ENCODE peak calls at places on chromosomes 5 and 9, in six cellular contexts. V is A549, U is endothelial cell of umbilical vein, Z is GM12878, C is HepG2, H is K562. L is an unnamed sample.

GRCh38 chr9:33794560-33794959 is 801 bp upstream of the PRSS3 start:
- DNase-seq in V (no peak), U (no peak), Z (no peak), C (no peak), H (no peak), L (no peak)

GRCh38 chr5:157442989-157443619 is 16.9 kb upstream of the NIPAL4 start:
- DNase-seq in V (no peak), U (no peak), Z (no peak), C (no peak), H (no peak), L (no peak)

GRCh38 chr9:130943780-130944179 is 4.7 kb upstream of the FIBCD1 start:
- DNase-seq in V (no peak), U (no peak), Z (no peak), C (no peak), H (no peak), L (no peak)

GRCh38 chr9:116234091-116234490 is 80.5 kb downstream of the PAPPA start:
- DNase-seq in V (peak; percentile 38), U (no peak), Z (no peak), C (no peak), H (no peak), L (no peak)

GRCh38 chr5:11355491-11355890 is 548.8 kb downstream of the CTNND2 start:
- DNase-seq in V (no peak), U (no peak), Z (no peak), C (no peak), H (no peak), L (no peak)

GRCh38 chr5:137200906-137201305 is 298.2 kb downstream of the SPOCK1 start:
- DNase-seq in V (no peak), U (no peak), Z (no peak), C (no peak), H (no peak), L (no peak)

GRCh38 chr9:72044095-72044494 is 16.3 kb downstream of the C9orf57 start:
- DNase-seq in V (no peak), U (no peak), Z (no peak), C (no peak), H (no peak), L (no peak)

GRCh38 chr9:108530141-108530540 is 325.6 kb downstream of the ACTL7B start:
- DNase-seq in V (no peak), U (no peak), Z (no peak), C (no peak), H (no peak), L (no peak)

GRCh38 chr5:75707911-75708509 is 9.2 kb downstream of the POC5 start:
- DNase-seq in V (no peak), U (no peak), Z (no peak), C (no peak), H (no peak), L (no peak)

GRCh38 chr5:54889826-54890225 is 95.6 kb downstream of the ESM1 start:
- DNase-seq in V (no peak), U (peak; percentile 63), Z (no peak), C (no peak), H (no peak), L (no peak)

GRCh38 chr9:70043285-70043684 is 363 bp upstream of the MAMDC2 start:
- DNase-seq in V (no peak), U (no peak), Z (no peak), C (no peak), H (no peak), L (no peak)

GRCh38 chr5:149466457-149466972 is 84.7 kb downstream of the CSNK1A1 start:
- DNase-seq in V (peak; percentile 58), U (no peak), Z (no peak), C (no peak), H (peak; percentile 80), L (peak; percentile 83)

GRCh38 chr5:145681686-145682085 is 153.5 kb downstream of the PRELID2 start:
- DNase-seq in V (peak; percentile 71), U (peak; percentile 75), Z (peak; percentile 32), C (peak; percentile 83), H (peak; percentile 73), L (peak; percentile 70)

GRCh38 chr9:111566234-111566633 is 33.2 kb downstream of the PTGR1 start:
- DNase-seq in V (no peak), U (peak; percentile 22), Z (no peak), C (no peak), H (no peak), L (no peak)

GRCh38 chr9:135211524-135211890 is 124.0 kb downstream of the OLFM1 start:
- DNase-seq in V (no peak), U (no peak), Z (no peak), C (no peak), H (no peak), L (no peak)

GRCh38 chr5:67233075-67233474 is 36.5 kb upstream of the CD180 start:
- DNase-seq in V (no peak), U (no peak), Z (no peak), C (no peak), H (no peak), L (no peak)

GRCh38 chr5:174315471-174315870 is 270.0 kb downstream of the NSG2 start:
- DNase-seq in V (no peak), U (no peak), Z (no peak), C (no peak), H (no peak), L (no peak)

GRCh38 chr9:79222483-79222882 is 349.3 kb upstream of the TLE4 start:
- DNase-seq in V (no peak), U (no peak), Z (no peak), C (no peak), H (no peak), L (no peak)

GRCh38 chr5:143249851-143250250 is 153.6 kb downstream of the NR3C1 start:
- DNase-seq in V (no peak), U (no peak), Z (no peak), C (no peak), H (no peak), L (no peak)

GRCh38 chr5:174425271-174425963 is 299.0 kb upstream of the MSX2 start:
- DNase-seq in V (no peak), U (no peak), Z (no peak), C (no peak), H (no peak), L (no peak)

GRCh38 chr9:94666364-94667099 is 27.2 kb upstream of the FBP1 start:
- DNase-seq in V (no peak), U (no peak), Z (no peak), C (peak; percentile 57), H (no peak), L (no peak)

GRCh38 chr5:162996052-162996451 is 441.3 kb upstream of the CCNG1 start:
- DNase-seq in V (no peak), U (no peak), Z (no peak), C (no peak), H (no peak), L (no peak)

GRCh38 chr9:34049630-34050384 is 1.1 kb upstream of the UBAP2 start:
- DNase-seq in V (no peak), U (no peak), Z (no peak), C (no peak), H (peak; percentile 15), L (peak; percentile 56)

GRCh38 chr5:139396691-139397090 is 1.8 kb upstream of the PROB1 start:
- DNase-seq in V (no peak), U (no peak), Z (no peak), C (no peak), H (no peak), L (no peak)

GRCh38 chr5:139399501-139400121 is 4.3 kb downstream of the SPATA24 start:
- DNase-seq in V (no peak), U (no peak), Z (peak; percentile 77), C (no peak), H (no peak), L (no peak)

GRCh38 chr5:139395844-139396640 is 1.1 kb upstream of the PROB1 start:
- DNase-seq in V (no peak), U (no peak), Z (no peak), C (no peak), H (no peak), L (no peak)

GRCh38 chr5:139394654-139395566 is at the start of gene PROB1:
- DNase-seq in V (no peak), U (no peak), Z (no peak), C (no peak), H (no peak), L (no peak)

GRCh38 chr5:139397921-139398320 is 3.0 kb upstream of the PROB1 start:
- DNase-seq in V (no peak), U (no peak), Z (no peak), C (no peak), H (no peak), L (no peak)
- TF ChIP-seq MYC in V (no peak), U (no peak), Z (no peak), C (no peak), H (no peak), L (no peak)

GRCh38 chr5:93598997-93599371 is 16.0 kb downstream of the NR2F1 start:
- DNase-seq in V (no peak), U (no peak), Z (no peak), C (no peak), H (no peak), L (no peak)

GRCh38 chr5:93601053-93601429 is 18.0 kb downstream of the NR2F1 start:
- DNase-seq in V (no peak), U (no peak), Z (no peak), C (no peak), H (no peak), L (no peak)

GRCh38 chr5:93601433-93602175 is 18.6 kb downstream of the NR2F1 start:
- DNase-seq in V (no peak), U (no peak), Z (no peak), C (no peak), H (no peak), L (no peak)

GRCh38 chr5:93599427-93600146 is 16.6 kb downstream of the NR2F1 start:
- DNase-seq in V (no peak), U (no peak), Z (no peak), C (no peak), H (no peak), L (no peak)

GRCh38 chr5:93600409-93601052 is 17.5 kb downstream of the NR2F1 start:
- DNase-seq in V (no peak), U (no peak), Z (no peak), C (no peak), H (no peak), L (no peak)
- TF ChIP-seq MYC in V (no peak), U (no peak), Z (no peak), C (no peak), H (no peak), L (no peak)

GRCh38 chr5:142219146-142219545 is 105.7 kb downstream of the SPRY4 start:
- DNase-seq in V (no peak), U (no peak), Z (no peak), C (no peak), H (no peak), L (no peak)
- TF ChIP-seq MYC in V (no peak), U (no peak), Z (no peak), C (no peak), H (no peak), L (no peak)

GRCh38 chr5:141514330-141515111 is 25.6 kb downstream of the PCDHGC5 start:
- DNase-seq in V (no peak), U (peak; percentile 28), Z (no peak), C (no peak), H (no peak), L (no peak)

GRCh38 chr5:141513627-141514329 is 24.9 kb downstream of the PCDHGC5 start:
- DNase-seq in V (no peak), U (peak; percentile 80), Z (peak; percentile 75), C (no peak), H (no peak), L (peak; percentile 33)

GRCh38 chr5:141512390-141513020 is 23.6 kb downstream of the PCDHGC5 start:
- DNase-seq in V (peak; percentile 62), U (peak; percentile 76), Z (no peak), C (peak; percentile 45), H (peak; percentile 86), L (peak; percentile 70)

GRCh38 chr5:141511771-141512325 is 23.0 kb downstream of the PCDHGC5 start:
- DNase-seq in V (no peak), U (no peak), Z (no peak), C (no peak), H (peak; percentile 57), L (no peak)

GRCh38 chr5:141513021-141513626 is 24.2 kb downstream of the PCDHGC5 start:
- DNase-seq in V (no peak), U (peak; percentile 62), Z (no peak), C (no peak), H (no peak), L (peak; percentile 16)
- TF ChIP-seq MYC in V (no peak), U (no peak), Z (no peak), C (no peak), H (no peak), L (no peak)

L was measured in NB4.